ENCODE peak calls at places on chromosomes 6 and 20, in six cellular contexts. I is OCI-LY7, F is psoas muscle, O is tibial nerve, X is uterus, K is dorsolateral prefrontal cortex. Y is an unnamed sample.

GRCh38 chr6:2524090-2524489 is 226.6 kb downstream of the MYLK4 start:
- DNase-seq in K (no peak), I (peak; percentile 2), F (no peak), O (no peak), X (no peak), Y (no peak)

GRCh38 chr6:45488884-45489283 is 111.2 kb upstream of the SUPT3H start:
- DNase-seq in X (no peak), O (no peak), F (no peak), I (no peak), K (no peak), Y (no peak)

GRCh38 chr6:126170875-126171489 is 168.9 kb upstream of the CENPW start:
- DNase-seq in O (no peak), K (no peak), X (no peak), I (peak; percentile 61), F (no peak), Y (no peak)

GRCh38 chr20:18287546-18287914 is 797 bp upstream of the ZNF133 start:
- DNase-seq in O (no peak), I (no peak), F (peak; percentile 57), K (no peak), X (peak; percentile 21), Y (no peak)

GRCh38 chr6:105890521-105891244 is 195.5 kb upstream of the PRDM1 start:
- DNase-seq in O (no peak), K (no peak), X (no peak), F (no peak), I (no peak), Y (no peak)

GRCh38 chr6:1726341-1726763 is 116.6 kb downstream of the FOXC1 start:
- DNase-seq in F (no peak), I (no peak), O (no peak), X (no peak), K (no peak), Y (no peak)

GRCh38 chr6:56226946-56227879 is 20.2 kb downstream of the COL21A1 start:
- DNase-seq in K (no peak), I (no peak), O (no peak), X (no peak), F (no peak), Y (no peak)

GRCh38 chr6:106880952-106881351 is 93.6 kb downstream of the CD24 start:
- DNase-seq in O (no peak), K (no peak), X (no peak), I (no peak), F (no peak), Y (no peak)

GRCh38 chr20:10642859-10643559 is 30.8 kb downstream of the JAG1 start:
- DNase-seq in I (no peak), F (no peak), X (no peak), O (no peak), K (no peak), Y (no peak)

GRCh38 chr6:157317129-157317814 is 6.0 kb downstream of the TMEM242 start:
- DNase-seq in F (peak; percentile 86), K (peak; percentile 67), O (peak; percentile 79), X (peak; percentile 82), I (no peak), Y (no peak)

GRCh38 chr6:101395345-101395744 is 1.8 kb downstream of the GRIK2 start:
- DNase-seq in I (no peak), O (no peak), X (no peak), F (no peak), K (no peak), Y (no peak)

GRCh38 chr20:41183391-41183790 is 46.0 kb downstream of the PLCG1 start:
- DNase-seq in X (no peak), F (no peak), O (no peak), K (no peak), I (no peak), Y (no peak)

GRCh38 chr6:15538766-15539165 is 124.1 kb downstream of the DTNBP1 start:
- DNase-seq in I (no peak), O (no peak), F (no peak), K (no peak), X (no peak), Y (no peak)

GRCh38 chr20:44180814-44181213 is 6.2 kb downstream of the JPH2 start:
- DNase-seq in I (no peak), X (peak; percentile 61), K (no peak), F (peak; percentile 90), O (no peak), Y (no peak)

GRCh38 chr20:31720486-31721407 is 1.9 kb downstream of the BCL2L1 start:
- DNase-seq in F (no peak), I (peak; percentile 85), O (no peak), K (no peak), X (no peak), Y (no peak)

GRCh38 chr6:91691449-91691848 is 1104.6 kb upstream of the MAP3K7 start:
- DNase-seq in I (no peak), X (no peak), K (no peak), O (no peak), F (no peak), Y (no peak)

GRCh38 chr6:3748208-3748701 is 3.3 kb downstream of the PXDC1 start:
- DNase-seq in F (peak; percentile 89), O (peak; percentile 50), I (peak; percentile 38), X (peak; percentile 61), K (no peak), Y (no peak)

GRCh38 chr20:23161968-23162696 is 76.0 kb upstream of the CD93 start:
- DNase-seq in K (peak; percentile 56), O (peak; percentile 76), X (peak; percentile 43), F (peak; percentile 95), I (no peak), Y (no peak)

GRCh38 chr6:43776799-43777776 is 7.1 kb downstream of the VEGFA start:
- DNase-seq in X (no peak), K (no peak), F (peak; percentile 91), I (no peak), O (no peak), Y (no peak)

GRCh38 chr20:43731469-43731868 is 4.7 kb upstream of the GTSF1L start:
- DNase-seq in X (no peak), F (no peak), I (no peak), K (no peak), O (no peak), Y (no peak)

GRCh38 chr6:23013776-23014175 is 444.4 kb downstream of the HDGFL1 start:
- DNase-seq in F (no peak), X (no peak), I (no peak), K (no peak), O (no peak), Y (no peak)

GRCh38 chr20:50394569-50394968 is 115.6 kb upstream of the PTPN1 start:
- DNase-seq in K (no peak), I (no peak), F (no peak), O (no peak), X (no peak), Y (no peak)

GRCh38 chr20:45867811-45868176 is 10.4 kb downstream of the ZSWIM3 start:
- DNase-seq in I (no peak), O (no peak), X (no peak), K (no peak), F (no peak), Y (no peak)

DNA sequence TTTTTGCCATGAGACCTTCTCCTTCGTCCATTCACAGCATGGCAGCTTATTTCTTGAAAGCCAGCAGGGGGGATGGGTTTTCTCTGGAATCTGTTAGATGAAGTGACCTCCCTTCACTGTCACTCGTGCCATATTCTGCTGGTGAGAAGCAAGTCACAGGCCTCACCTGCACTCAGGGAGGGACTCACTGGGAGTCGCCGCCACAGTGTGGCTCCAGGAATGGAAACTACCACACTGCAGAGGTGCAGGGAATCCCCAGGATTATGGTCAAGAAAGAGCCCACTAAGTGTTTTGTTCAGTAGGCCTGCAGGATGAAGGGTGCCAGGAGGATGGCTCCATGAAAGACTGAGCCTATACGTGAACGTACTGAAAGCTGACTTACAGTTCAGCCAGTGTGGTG is 161.1 kb upstream of the AKAP12 start:
- DNase-seq in X (no peak), F (no peak), I (no peak), K (no peak), O (no peak), Y (no peak)
- H3K27ac ChIP-seq in X (no peak overlapping the region), F (no peak overlapping the region), I (no peak overlapping the region), K (no peak overlapping the region), O (no peak overlapping the region), Y (no peak overlapping the region)

GRCh38 chr6:112881027-112881426 is 533.9 kb downstream of the RFPL4B start:
- DNase-seq in I (no peak), O (no peak), K (no peak), X (no peak), F (no peak), Y (no peak)
- H3K27ac ChIP-seq in I (no peak overlapping the region), O (no peak overlapping the region), K (no peak overlapping the region), X (no peak overlapping the region), F (no peak overlapping the region), Y (no peak overlapping the region)

GRCh38 chr6:111228094-111228493 is 140.8 kb downstream of the SLC16A10 start:
- DNase-seq in F (no peak), O (no peak), I (no peak), K (no peak), X (no peak), Y (no peak)

GRCh38 chr6:111230351-111231077 is 143.2 kb downstream of the SLC16A10 start:
- DNase-seq in I (no peak), X (no peak), K (no peak), F (no peak), O (no peak), Y (no peak)

GRCh38 chr6:111231078-111231435 is 143.8 kb downstream of the SLC16A10 start:
- DNase-seq in O (no peak), X (no peak), K (no peak), F (no peak), I (no peak), Y (no peak)
- H3K27ac ChIP-seq in O (no peak overlapping the region), X (no peak overlapping the region), K (no peak overlapping the region), F (peak overlapping the region; percentile 89), I (no peak overlapping the region), Y (no peak overlapping the region)

GRCh38 chr20:62752181-62752670 is 43.6 kb downstream of the NTSR1 start:
- DNase-seq in O (no peak), F (peak; percentile 22), X (no peak), I (no peak), K (no peak), Y (no peak)

GRCh38 chr20:62754122-62754990 is 41.9 kb upstream of the MRGBP start:
- DNase-seq in I (no peak), X (no peak), F (peak; percentile 47), K (no peak), O (no peak), Y (no peak)

GRCh38 chr20:62751551-62752150 is 43.0 kb downstream of the NTSR1 start:
- DNase-seq in X (no peak), I (no peak), K (no peak), F (peak; percentile 38), O (no peak), Y (no peak)

GRCh38 chr20:62753626-62754025 is 42.6 kb upstream of the MRGBP start:
- DNase-seq in K (no peak), X (no peak), I (no peak), F (peak; percentile 24), O (no peak), Y (no peak)

DNA sequence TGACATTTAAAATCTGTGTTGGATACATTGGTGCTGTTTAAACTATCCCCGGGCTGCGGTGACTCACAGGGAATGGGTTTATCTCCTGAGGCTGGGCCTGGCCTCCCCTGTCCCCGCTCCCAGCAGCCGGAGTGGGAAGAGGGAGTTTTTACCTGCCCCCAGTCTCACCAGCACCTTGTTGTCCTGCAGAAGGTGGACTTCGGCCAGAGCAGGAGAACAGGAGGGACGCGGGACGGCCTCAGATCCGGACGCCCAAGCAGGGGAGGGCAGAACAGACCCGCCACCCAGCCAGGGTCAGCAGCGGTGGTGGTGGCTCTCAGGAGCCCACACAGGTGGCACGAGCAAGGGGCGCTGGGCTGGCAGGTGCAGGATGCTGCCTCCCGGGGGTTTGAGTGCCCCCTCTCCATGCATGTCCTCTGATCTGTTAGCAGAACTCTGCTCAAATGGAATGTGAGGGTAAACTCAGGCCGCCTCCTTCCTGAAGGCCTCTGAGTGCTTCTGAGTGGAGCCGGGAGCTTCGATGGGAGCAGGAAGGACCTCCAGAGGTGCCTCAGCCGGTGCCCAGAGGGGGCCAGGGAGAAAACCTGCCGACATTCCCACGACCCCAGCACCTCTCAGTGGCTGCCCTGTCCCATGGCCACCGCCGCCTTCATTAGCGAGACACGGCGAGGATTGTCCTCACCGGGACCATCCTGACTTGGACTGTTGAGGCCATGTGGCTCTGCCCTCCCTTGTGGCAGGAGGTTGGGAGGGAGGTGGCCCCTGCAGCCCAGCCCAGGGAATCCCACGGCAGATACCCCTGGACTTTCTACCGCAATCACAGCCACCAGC is 43.4 kb upstream of the MRGBP start:
- DNase-seq in K (no peak), O (no peak), I (no peak), X (no peak), F (peak; percentile 44), Y (no peak)
- H3K27ac ChIP-seq in K (no peak overlapping the region), O (no peak overlapping the region), I (no peak overlapping the region), X (no peak overlapping the region), F (no peak overlapping the region), Y (no peak overlapping the region)

Y was measured in caudate nucleus.